ENCODE peak calls at places on chromosomes 5 and 9, in eight cellular contexts. V, C, Z, E, R, U, X and Y are unnamed samples.
A peak's percentile ranks its signal among the peaks of the same experiment; 100 is the strongest.

GRCh38 chr9:34744295-34745221 is 34.6 kb upstream of the CCL21 start:
- DNase-seq in V (peak; percentile 35), C (no peak), Z (peak; percentile 79), E (no peak), R (no peak), U (no peak), X (no peak), Y (no peak)

GRCh38 chr9:114690308-114690707 is 8.3 kb upstream of the TEX48 start:
- DNase-seq in V (no peak), C (no peak), Z (no peak), E (no peak), R (no peak), U (no peak), X (no peak), Y (no peak)

GRCh38 chr5:171315925-171316257 is 6.8 kb downstream of the TLX3 start:
- DNase-seq in V (no peak), C (no peak), Z (no peak), E (no peak), R (no peak), U (no peak), X (no peak), Y (no peak)

GRCh38 chr5:57470339-57470738 is 12.3 kb downstream of the ACTBL2 start:
- DNase-seq in V (no peak), C (no peak), Z (no peak), E (no peak), R (no peak), U (no peak), X (no peak), Y (no peak)

GRCh38 chr9:36284226-36284625 is 26.0 kb upstream of the GNE start:
- DNase-seq in V (no peak), C (no peak), Z (no peak), E (no peak), R (no peak), U (no peak), X (no peak), Y (no peak)

GRCh38 chr5:3428355-3428754 is 167.3 kb upstream of the IRX1 start:
- DNase-seq in V (no peak), C (no peak), Z (no peak), E (no peak), R (no peak), U (no peak), X (peak; percentile 64), Y (no peak)

GRCh38 chr9:115969096-115969495 is 184.5 kb upstream of the PAPPA start:
- DNase-seq in V (no peak), C (no peak), Z (no peak), E (no peak), R (no peak), U (no peak), X (no peak), Y (no peak)

GRCh38 chr5:128216860-128217531 is 133.4 kb downstream of the SLC12A2 start:
- DNase-seq in V (no peak), C (no peak), Z (no peak), E (no peak), R (no peak), U (no peak), X (no peak), Y (no peak)

GRCh38 chr9:3875371-3876132 is 349.8 kb upstream of the RFX3 start:
- DNase-seq in V (peak; percentile 54), C (no peak), Z (no peak), E (no peak), R (no peak), U (no peak), X (no peak), Y (no peak)

DNA sequence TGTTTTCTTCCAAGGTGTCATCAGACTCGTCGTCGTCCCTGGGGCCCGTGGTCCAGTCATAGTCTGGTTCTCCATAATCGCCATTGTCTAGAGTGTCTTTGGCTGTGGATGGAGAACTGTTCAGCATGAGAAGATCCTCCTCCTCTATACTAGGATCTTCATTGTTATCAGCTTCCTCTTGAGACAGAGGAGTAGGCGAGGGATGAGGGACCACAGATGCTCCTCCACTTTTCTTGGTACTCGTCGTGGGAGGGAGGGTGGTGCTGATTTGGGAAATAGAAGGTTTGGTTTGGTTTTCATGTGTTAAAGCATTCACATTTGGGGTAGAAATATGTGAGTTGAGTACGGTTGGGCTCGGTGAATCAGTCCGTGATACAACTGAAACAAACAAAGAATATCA is 8.8 kb downstream of the C5orf15 start:
- DNase-seq in V (no peak), C (no peak), Z (no peak), E (no peak), R (no peak), U (no peak), X (no peak), Y (no peak)
- TF ChIP-seq POLR2AphosphoS5 in V (no peak), C (no peak), Z (no peak), E (no peak), R (no peak), U (no peak), X (no peak), Y (no peak)

GRCh38 chr5:179800696-179801201 is 5.9 kb downstream of the MGAT4B start:
- DNase-seq in V (no peak), C (no peak), Z (peak; percentile 68), E (no peak), R (no peak), U (no peak), X (no peak), Y (no peak)

GRCh38 chr5:179803651-179804598 is 2.7 kb downstream of the MGAT4B start:
- DNase-seq in V (no peak), C (no peak), Z (peak; percentile 66), E (no peak), R (peak; percentile 44), U (peak; percentile 58), X (no peak), Y (no peak)

GRCh38 chr5:179802950-179803562 is 3.6 kb downstream of the MGAT4B start:
- DNase-seq in V (no peak), C (no peak), Z (peak; percentile 65), E (no peak), R (no peak), U (no peak), X (peak; percentile 61), Y (no peak)

GRCh38 chr5:179801304-179802206 is 5.1 kb downstream of the MGAT4B start:
- DNase-seq in V (no peak), C (peak; percentile 88), Z (peak; percentile 91), E (peak; percentile 86), R (peak; percentile 40), U (peak; percentile 85), X (peak; percentile 92), Y (no peak)

GRCh38 chr5:179802207-179802883 is 4.3 kb downstream of the MGAT4B start:
- DNase-seq in V (no peak), C (no peak), Z (peak; percentile 77), E (no peak), R (no peak), U (no peak), X (no peak), Y (no peak)
- H3K27ac ChIP-seq in V (peak overlapping the region; percentile 28), C (peak overlapping the region; percentile 7), Z (peak overlapping the region; percentile 98), E (no peak overlapping the region), R (no peak overlapping the region), U (no peak overlapping the region), X (no peak overlapping the region), Y (peak overlapping the region; percentile 67)

DNA sequence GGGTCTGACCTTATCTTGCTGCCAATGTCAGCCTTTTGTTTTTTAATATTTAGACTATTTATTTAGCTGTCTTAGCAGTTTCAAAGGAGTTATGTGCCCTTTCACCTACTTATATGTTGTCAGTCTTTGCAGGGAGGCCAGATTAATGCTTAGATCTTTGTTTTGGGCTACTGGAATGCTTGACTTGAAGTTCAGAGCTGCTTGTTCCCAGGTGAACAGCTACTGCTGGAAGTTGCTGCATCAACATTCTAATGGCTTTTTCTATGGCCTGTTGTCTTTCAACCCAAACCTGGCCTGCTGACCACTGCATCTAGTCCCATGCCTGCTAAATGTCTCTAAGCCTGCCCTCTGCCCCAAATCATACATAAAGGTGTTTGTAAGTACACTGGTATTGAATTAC is 3.0 kb downstream of the SLC22A5 start:
- DNase-seq in V (no peak), C (no peak), Z (no peak), E (no peak), R (no peak), U (no peak), X (no peak), Y (no peak)
- H3K4me1 ChIP-seq in V (peaks cover 32% of the 10 kb centered on the region), C (peaks cover 38% of the 10 kb centered on the region), Z (no peaks in the 10 kb centered on the region), E (peaks cover 64% of the 10 kb centered on the region), R (peaks cover 40% of the 10 kb centered on the region), U (peaks cover 23% of the 10 kb centered on the region), X (no peaks in the 10 kb centered on the region), Y (peaks cover 7% of the 10 kb centered on the region)

DNA sequence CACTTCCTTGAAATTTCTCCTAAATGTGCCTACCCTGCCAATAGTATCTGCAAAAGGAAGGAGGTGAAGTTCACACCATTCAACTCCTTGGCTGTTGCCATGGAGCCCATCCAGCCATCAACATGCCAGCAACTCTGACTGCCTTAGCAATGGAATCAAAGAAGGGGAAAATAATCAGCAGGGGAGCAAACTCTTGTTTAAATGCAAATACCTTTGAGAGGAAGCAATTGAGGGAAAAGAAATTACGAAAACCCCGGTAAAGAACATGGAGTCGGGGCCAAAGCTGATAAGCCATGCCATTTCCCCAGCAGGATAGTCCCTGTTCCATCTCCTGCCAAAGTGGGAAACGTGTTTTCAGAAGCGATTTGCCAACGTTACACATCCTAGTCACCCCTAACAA is 69.0 kb downstream of the MFAP3 start:
- DNase-seq in V (no peak), C (no peak), Z (no peak), E (no peak), R (no peak), U (no peak), X (peak; percentile 94), Y (no peak)
- TF ChIP-seq POLR2AphosphoS5 in V (no peak), C (no peak), Z (no peak), E (no peak), R (no peak), U (no peak), X (no peak), Y (no peak)

GRCh38 chr9:84170521-84171141 is 169.9 kb downstream of the SLC28A3 start:
- DNase-seq in V (peak; percentile 81), C (peak; percentile 73), Z (peak; percentile 90), E (peak; percentile 64), R (peak; percentile 45), U (peak; percentile 58), X (peak; percentile 33), Y (no peak)
- H3K27ac ChIP-seq in V (peak overlapping the region; percentile 12), C (peak overlapping the region; percentile 3), Z (peak overlapping the region; percentile 8), E (peak overlapping the region; percentile 56), R (no peak overlapping the region), U (no peak overlapping the region), X (no peak overlapping the region), Y (peak overlapping the region; percentile 29)

DNA sequence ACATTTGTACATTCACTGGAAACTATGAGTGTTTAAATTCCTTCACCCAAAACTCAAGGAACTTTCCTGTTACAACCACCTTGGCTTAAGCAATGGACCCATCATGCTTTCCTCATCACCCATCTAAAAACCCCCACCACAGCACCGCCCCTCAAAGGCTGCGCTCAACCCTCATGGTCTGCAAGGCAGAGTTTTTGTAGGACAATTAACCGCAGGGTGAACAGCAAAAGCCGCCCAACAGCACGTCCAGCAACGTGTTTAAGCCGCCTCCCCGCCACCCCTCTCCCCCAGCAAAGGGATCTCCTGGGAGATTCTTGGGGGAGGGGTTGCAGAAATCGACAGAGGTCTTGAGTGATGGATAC is 2.0 kb downstream of the ROR2 start:
- DNase-seq in V (no peak), C (no peak), Z (peak; percentile 81), E (no peak), R (no peak), U (no peak), X (peak; percentile 38), Y (no peak)
- H3K4me1 ChIP-seq in V (peaks cover 15% of the 10 kb centered on the region), C (peaks cover 33% of the 10 kb centered on the region), Z (no peaks in the 10 kb centered on the region), E (peaks cover 83% of the 10 kb centered on the region), R (no peaks in the 10 kb centered on the region), U (peaks cover 26% of the 10 kb centered on the region), X (peaks cover 41% of the 10 kb centered on the region), Y (peaks cover 12% of the 10 kb centered on the region)